ENCODE peak calls at places on chromosomes 16 and 17, in four cellular contexts. V is PC-3; I is activated T-cell treated with anti-CD3 and anti-CD28 coated beads, Interleukin-2, amount 50 U/mL, for 72 hours; Z is effector memory CD4-positive, alpha-beta T cell. X is an unnamed sample.

GRCh38 chr16:29844575-29845331 is 18.3 kb downstream of the CDIPT start:
- DNase-seq in V (no peak), I (no peak), Z (no peak), X (no peak)

GRCh38 chr16:85350973-85351372 is 238.7 kb upstream of the CIBAR2 start:
- DNase-seq in V (peak; percentile 97), I (no peak), Z (no peak), X (no peak)

GRCh38 chr17:73841431-73842060 is 197.3 kb upstream of the SDK2 start:
- DNase-seq in V (peak; percentile 47), I (no peak), Z (no peak), X (no peak)

GRCh38 chr16:67844441-67844840 is 2.3 kb upstream of the NUTF2 start:
- DNase-seq in V (peak; percentile 18), I (no peak), Z (no peak), X (no peak)

GRCh38 chr16:3214904-3215600 is 19.9 kb downstream of the ZNF200 start:
- DNase-seq in V (no peak), I (peak; percentile 59), Z (peak; percentile 11), X (no peak)

GRCh38 chr16:48608871-48609452 is 1.0 kb downstream of the N4BP1 start:
- DNase-seq in V (no peak), I (peak; percentile 57), Z (peak; percentile 18), X (no peak)

GRCh38 chr16:25081702-25082101 is 29.8 kb upstream of the LCMT1 start:
- DNase-seq in V (no peak), I (no peak), Z (no peak), X (no peak)

GRCh38 chr16:89689142-89689541 is 2.7 kb downstream of the CDK10 start:
- DNase-seq in V (no peak), I (no peak), Z (no peak), X (no peak)

GRCh38 chr17:34990921-34991365 is 10.6 kb downstream of the LIG3 start:
- DNase-seq in V (no peak), I (no peak), Z (no peak), X (no peak)

GRCh38 chr17:1315891-1316403 is 36.5 kb downstream of the TRARG1 start:
- DNase-seq in V (no peak), I (no peak), Z (no peak), X (no peak)